ENCODE peak calls at places on chromosomes 13 and 19, in ten cellular contexts. B, W, Q, T, S, C, H, O, G and N are unnamed samples.

GRCh38 chr19:42078058-42078457 is 2.1 kb downstream of the ZNF574 start:
- DNase-seq in T (no peak), W (no peak), O (no peak), Q (no peak), B (no peak), S (no peak), H (no peak), C (no peak), G (no peak), N (no peak)

GRCh38 chr13:93235258-93236015 is 8.8 kb downstream of the GPC6 start:
- DNase-seq in G (no peak), W (no peak), T (no peak), B (peak), H (no peak), O (peak), S (peak), C (no peak), Q (no peak), N (peak)

GRCh38 chr19:44530777-44531176 is 1.3 kb upstream of the CEACAM20 start:
- DNase-seq in T (no peak), S (peak), W (no peak), B (peak), G (no peak), H (no peak), O (no peak), Q (no peak), C (no peak), N (peak)

GRCh38 chr19:32719611-32720059 is at the start of gene TDRD12:
- DNase-seq in W (peak), Q (no peak), O (no peak), S (no peak), B (no peak), H (no peak), C (no peak), G (no peak), T (no peak), N (no peak)

GRCh38 chr19:4327252-4327876 is 11.3 kb downstream of the STAP2 start:
- DNase-seq in G (peak), O (no peak), H (peak), W (peak), B (peak), C (peak), S (peak), T (no peak), Q (peak), N (peak)

GRCh38 chr19:58097349-58097748 is 682 bp downstream of the ZSCAN18 start:
- DNase-seq in Q (no peak), S (no peak), T (no peak), C (no peak), H (no peak), B (no peak), G (no peak), O (no peak), W (no peak), N (no peak)

GRCh38 chr13:21879263-21879914 is 208.5 kb downstream of the FGF9 start:
- DNase-seq in O (no peak), Q (no peak), W (no peak), T (no peak), H (no peak), C (no peak), S (no peak), B (no peak), G (no peak), N (no peak)

GRCh38 chr19:51333836-51334460 is 8.0 kb downstream of the VSIG10L start:
- DNase-seq in O (no peak), S (no peak), W (peak), B (no peak), G (no peak), H (no peak), C (no peak), T (no peak), Q (no peak), N (no peak)

GRCh38 chr19:38247734-38248268 is 8.4 kb downstream of the PPP1R14A start:
- DNase-seq in T (no peak), Q (no peak), H (peak), W (no peak), O (no peak), G (no peak), S (peak), C (no peak), B (no peak), N (no peak)

GRCh38 chr13:29210676-29211075 is 384.8 kb downstream of the SLC7A1 start:
- DNase-seq in S (no peak), Q (no peak), G (no peak), H (no peak), T (no peak), B (no peak), W (no peak), O (no peak), C (no peak), N (no peak)

GRCh38 chr19:48418317-48419064 is 25.0 kb downstream of the GRIN2D start:
- DNase-seq in O (no peak), W (peak), C (no peak), B (peak), G (no peak), S (peak), H (no peak), Q (no peak), T (no peak), N (no peak)

GRCh38 chr13:112000888-112001287 is 66.1 kb upstream of the SOX1 start:
- DNase-seq in H (no peak), T (no peak), G (no peak), O (no peak), Q (no peak), S (no peak), W (no peak), C (no peak), B (no peak), N (no peak)